ENCODE peak calls at places on chromosomes 2 and 18, in nine cellular contexts. One of them, this sample, is unnamed.

GRCh38 chr2:33395660-33396249 is 80.7 kb upstream of the RASGRP3 start:
- DNase-seq in stimulated activated CD4-positive, alpha-beta T cell treated with anti-CD3 and anti-CD28 coated beads, Interleukin-1b, Interleukin-23, amount 100 ng/mL, for 24 hours: peak
- DNase-seq in T-helper 1 cell: peak
- DNase-seq in cardiac fibroblast: peak
- DNase-seq in mesenteric fat pad: no peak
- DNase-seq in GM10248: peak
- DNase-seq in left ventricle myocardium inferior: no peak
- DNase-seq in AG10803: peak
- DNase-seq in NCI-H146: peak
- DNase-seq in this sample: peak

GRCh38 chr2:63050186-63050915 is at the start of gene OTX1:
- DNase-seq in T-helper 1 cell: no peak
- DNase-seq in stimulated activated CD4-positive, alpha-beta T cell treated with anti-CD3 and anti-CD28 coated beads, Interleukin-1b, Interleukin-23, amount 100 ng/mL, for 24 hours: peak
- DNase-seq in NCI-H146: peak
- DNase-seq in GM10248: peak
- DNase-seq in left ventricle myocardium inferior: no peak
- DNase-seq in mesenteric fat pad: no peak
- DNase-seq in AG10803: peak
- DNase-seq in cardiac fibroblast: peak
- DNase-seq in this sample: peak

GRCh38 chr2:234840336-234840735 is 111.5 kb upstream of the SH3BP4 start:
- DNase-seq in GM10248: no peak
- DNase-seq in stimulated activated CD4-positive, alpha-beta T cell treated with anti-CD3 and anti-CD28 coated beads, Interleukin-1b, Interleukin-23, amount 100 ng/mL, for 24 hours: no peak
- DNase-seq in T-helper 1 cell: no peak
- DNase-seq in cardiac fibroblast: peak
- DNase-seq in AG10803: peak
- DNase-seq in mesenteric fat pad: no peak
- DNase-seq in left ventricle myocardium inferior: no peak
- DNase-seq in NCI-H146: no peak
- DNase-seq in this sample: peak

GRCh38 chr2:231317579-231317978 is 77.9 kb upstream of the B3GNT7 start:
- DNase-seq in left ventricle myocardium inferior: no peak
- DNase-seq in mesenteric fat pad: no peak
- DNase-seq in stimulated activated CD4-positive, alpha-beta T cell treated with anti-CD3 and anti-CD28 coated beads, Interleukin-1b, Interleukin-23, amount 100 ng/mL, for 24 hours: no peak
- DNase-seq in AG10803: no peak
- DNase-seq in cardiac fibroblast: no peak
- DNase-seq in GM10248: no peak
- DNase-seq in NCI-H146: no peak
- DNase-seq in T-helper 1 cell: no peak
- DNase-seq in this sample: no peak

GRCh38 chr2:164593541-164593940 is 27.7 kb downstream of the GRB14 start:
- DNase-seq in T-helper 1 cell: no peak
- DNase-seq in GM10248: no peak
- DNase-seq in AG10803: no peak
- DNase-seq in stimulated activated CD4-positive, alpha-beta T cell treated with anti-CD3 and anti-CD28 coated beads, Interleukin-1b, Interleukin-23, amount 100 ng/mL, for 24 hours: no peak
- DNase-seq in left ventricle myocardium inferior: no peak
- DNase-seq in cardiac fibroblast: no peak
- DNase-seq in mesenteric fat pad: no peak
- DNase-seq in NCI-H146: no peak
- DNase-seq in this sample: no peak

GRCh38 chr2:142041996-142042395 is 88.8 kb downstream of the LRP1B start:
- DNase-seq in mesenteric fat pad: no peak
- DNase-seq in T-helper 1 cell: no peak
- DNase-seq in GM10248: no peak
- DNase-seq in stimulated activated CD4-positive, alpha-beta T cell treated with anti-CD3 and anti-CD28 coated beads, Interleukin-1b, Interleukin-23, amount 100 ng/mL, for 24 hours: no peak
- DNase-seq in AG10803: no peak
- DNase-seq in left ventricle myocardium inferior: no peak
- DNase-seq in NCI-H146: no peak
- DNase-seq in cardiac fibroblast: no peak
- DNase-seq in this sample: no peak

GRCh38 chr2:36549063-36549662 is 48.8 kb downstream of the FEZ2 start:
- DNase-seq in NCI-H146: no peak
- DNase-seq in mesenteric fat pad: no peak
- DNase-seq in left ventricle myocardium inferior: no peak
- DNase-seq in GM10248: no peak
- DNase-seq in cardiac fibroblast: peak
- DNase-seq in AG10803: no peak
- DNase-seq in stimulated activated CD4-positive, alpha-beta T cell treated with anti-CD3 and anti-CD28 coated beads, Interleukin-1b, Interleukin-23, amount 100 ng/mL, for 24 hours: no peak
- DNase-seq in T-helper 1 cell: no peak
- DNase-seq in this sample: no peak

GRCh38 chr2:40380721-40381120 is 71.2 kb downstream of the SLC8A1 start:
- DNase-seq in AG10803: no peak
- DNase-seq in GM10248: no peak
- DNase-seq in mesenteric fat pad: no peak
- DNase-seq in T-helper 1 cell: no peak
- DNase-seq in left ventricle myocardium inferior: no peak
- DNase-seq in cardiac fibroblast: no peak
- DNase-seq in stimulated activated CD4-positive, alpha-beta T cell treated with anti-CD3 and anti-CD28 coated beads, Interleukin-1b, Interleukin-23, amount 100 ng/mL, for 24 hours: no peak
- DNase-seq in NCI-H146: no peak
- DNase-seq in this sample: no peak

GRCh38 chr18:60347526-60348045 is 25.0 kb downstream of the MC4R start:
- DNase-seq in stimulated activated CD4-positive, alpha-beta T cell treated with anti-CD3 and anti-CD28 coated beads, Interleukin-1b, Interleukin-23, amount 100 ng/mL, for 24 hours: no peak
- DNase-seq in GM10248: no peak
- DNase-seq in cardiac fibroblast: no peak
- DNase-seq in mesenteric fat pad: no peak
- DNase-seq in NCI-H146: no peak
- DNase-seq in T-helper 1 cell: no peak
- DNase-seq in left ventricle myocardium inferior: no peak
- DNase-seq in AG10803: no peak
- DNase-seq in this sample: no peak

GRCh38 chr18:995641-996040 is 91.0 kb downstream of the ADCYAP1 start:
- DNase-seq in NCI-H146: no peak
- DNase-seq in cardiac fibroblast: peak
- DNase-seq in left ventricle myocardium inferior: no peak
- DNase-seq in GM10248: no peak
- DNase-seq in AG10803: peak
- DNase-seq in stimulated activated CD4-positive, alpha-beta T cell treated with anti-CD3 and anti-CD28 coated beads, Interleukin-1b, Interleukin-23, amount 100 ng/mL, for 24 hours: no peak
- DNase-seq in T-helper 1 cell: no peak
- DNase-seq in mesenteric fat pad: no peak
- DNase-seq in this sample: no peak

GRCh38 chr18:55406374-55407045 is 181.5 kb downstream of the TCF4 start:
- DNase-seq in NCI-H146: peak
- DNase-seq in GM10248: no peak
- DNase-seq in stimulated activated CD4-positive, alpha-beta T cell treated with anti-CD3 and anti-CD28 coated beads, Interleukin-1b, Interleukin-23, amount 100 ng/mL, for 24 hours: no peak
- DNase-seq in mesenteric fat pad: no peak
- DNase-seq in left ventricle myocardium inferior: no peak
- DNase-seq in T-helper 1 cell: no peak
- DNase-seq in AG10803: no peak
- DNase-seq in cardiac fibroblast: no peak
- DNase-seq in this sample: no peak

GRCh38 chr2:26222976-26223375 is 21.5 kb downstream of the HADHA start:
- DNase-seq in T-helper 1 cell: no peak
- DNase-seq in GM10248: no peak
- DNase-seq in mesenteric fat pad: no peak
- DNase-seq in left ventricle myocardium inferior: no peak
- DNase-seq in cardiac fibroblast: no peak
- DNase-seq in AG10803: no peak
- DNase-seq in stimulated activated CD4-positive, alpha-beta T cell treated with anti-CD3 and anti-CD28 coated beads, Interleukin-1b, Interleukin-23, amount 100 ng/mL, for 24 hours: no peak
- DNase-seq in NCI-H146: no peak
- DNase-seq in this sample: no peak

GRCh38 chr2:26573241-26573925 is 67.8 kb downstream of the CIB4 start:
- DNase-seq in left ventricle myocardium inferior: no peak
- DNase-seq in stimulated activated CD4-positive, alpha-beta T cell treated with anti-CD3 and anti-CD28 coated beads, Interleukin-1b, Interleukin-23, amount 100 ng/mL, for 24 hours: no peak
- DNase-seq in NCI-H146: no peak
- DNase-seq in cardiac fibroblast: no peak
- DNase-seq in T-helper 1 cell: no peak
- DNase-seq in mesenteric fat pad: peak
- DNase-seq in AG10803: no peak
- DNase-seq in GM10248: no peak
- DNase-seq in this sample: no peak

GRCh38 chr2:120912101-120912985 is 176.7 kb downstream of the GLI2 start:
- DNase-seq in left ventricle myocardium inferior: peak
- DNase-seq in GM10248: no peak
- DNase-seq in stimulated activated CD4-positive, alpha-beta T cell treated with anti-CD3 and anti-CD28 coated beads, Interleukin-1b, Interleukin-23, amount 100 ng/mL, for 24 hours: no peak
- DNase-seq in cardiac fibroblast: peak
- DNase-seq in T-helper 1 cell: no peak
- DNase-seq in NCI-H146: no peak
- DNase-seq in mesenteric fat pad: no peak
- DNase-seq in AG10803: peak
- DNase-seq in this sample: peak

GRCh38 chr2:1627628-1628371 is 116.5 kb downstream of the PXDN start:
- DNase-seq in T-helper 1 cell: no peak
- DNase-seq in GM10248: no peak
- DNase-seq in stimulated activated CD4-positive, alpha-beta T cell treated with anti-CD3 and anti-CD28 coated beads, Interleukin-1b, Interleukin-23, amount 100 ng/mL, for 24 hours: no peak
- DNase-seq in mesenteric fat pad: peak
- DNase-seq in left ventricle myocardium inferior: no peak
- DNase-seq in cardiac fibroblast: no peak
- DNase-seq in NCI-H146: no peak
- DNase-seq in AG10803: peak
- DNase-seq in this sample: no peak

GRCh38 chr18:8288447-8289213 is 320.6 kb upstream of the RAB12 start:
- DNase-seq in AG10803: no peak
- DNase-seq in cardiac fibroblast: no peak
- DNase-seq in T-helper 1 cell: no peak
- DNase-seq in GM10248: no peak
- DNase-seq in stimulated activated CD4-positive, alpha-beta T cell treated with anti-CD3 and anti-CD28 coated beads, Interleukin-1b, Interleukin-23, amount 100 ng/mL, for 24 hours: no peak
- DNase-seq in left ventricle myocardium inferior: no peak
- DNase-seq in NCI-H146: no peak
- DNase-seq in mesenteric fat pad: no peak
- DNase-seq in this sample: no peak

GRCh38 chr2:29323301-29323700 is 208.1 kb downstream of the CLIP4 start:
- DNase-seq in left ventricle myocardium inferior: no peak
- DNase-seq in mesenteric fat pad: no peak
- DNase-seq in stimulated activated CD4-positive, alpha-beta T cell treated with anti-CD3 and anti-CD28 coated beads, Interleukin-1b, Interleukin-23, amount 100 ng/mL, for 24 hours: no peak
- DNase-seq in T-helper 1 cell: no peak
- DNase-seq in NCI-H146: no peak
- DNase-seq in AG10803: peak
- DNase-seq in cardiac fibroblast: peak
- DNase-seq in GM10248: no peak
- DNase-seq in this sample: no peak

GRCh38 chr2:8932702-8933101 is 70.8 kb downstream of the MBOAT2 start:
- DNase-seq in left ventricle myocardium inferior: no peak
- DNase-seq in mesenteric fat pad: no peak
- DNase-seq in cardiac fibroblast: no peak
- DNase-seq in NCI-H146: no peak
- DNase-seq in GM10248: no peak
- DNase-seq in T-helper 1 cell: no peak
- DNase-seq in AG10803: no peak
- DNase-seq in stimulated activated CD4-positive, alpha-beta T cell treated with anti-CD3 and anti-CD28 coated beads, Interleukin-1b, Interleukin-23, amount 100 ng/mL, for 24 hours: no peak
- DNase-seq in this sample: no peak

GRCh38 chr2:36707050-36707449 is 10.5 kb downstream of the VIT start:
- DNase-seq in mesenteric fat pad: no peak
- DNase-seq in NCI-H146: no peak
- DNase-seq in left ventricle myocardium inferior: no peak
- DNase-seq in GM10248: no peak
- DNase-seq in AG10803: peak
- DNase-seq in stimulated activated CD4-positive, alpha-beta T cell treated with anti-CD3 and anti-CD28 coated beads, Interleukin-1b, Interleukin-23, amount 100 ng/mL, for 24 hours: no peak
- DNase-seq in T-helper 1 cell: no peak
- DNase-seq in cardiac fibroblast: peak
- DNase-seq in this sample: peak

GRCh38 chr2:191150451-191151314 is at the start of gene STAT4:
- DNase-seq in left ventricle myocardium inferior: no peak
- DNase-seq in cardiac fibroblast: peak
- DNase-seq in mesenteric fat pad: no peak
- DNase-seq in GM10248: peak
- DNase-seq in T-helper 1 cell: peak
- DNase-seq in NCI-H146: peak
- DNase-seq in stimulated activated CD4-positive, alpha-beta T cell treated with anti-CD3 and anti-CD28 coated beads, Interleukin-1b, Interleukin-23, amount 100 ng/mL, for 24 hours: peak
- DNase-seq in AG10803: no peak
- DNase-seq in this sample: peak

GRCh38 chr2:85878719-85879390 is 9.9 kb downstream of the ST3GAL5 start:
- DNase-seq in left ventricle myocardium inferior: no peak
- DNase-seq in cardiac fibroblast: peak
- DNase-seq in mesenteric fat pad: no peak
- DNase-seq in AG10803: no peak
- DNase-seq in stimulated activated CD4-positive, alpha-beta T cell treated with anti-CD3 and anti-CD28 coated beads, Interleukin-1b, Interleukin-23, amount 100 ng/mL, for 24 hours: no peak
- DNase-seq in T-helper 1 cell: no peak
- DNase-seq in NCI-H146: no peak
- DNase-seq in GM10248: no peak
- DNase-seq in this sample: no peak

GRCh38 chr18:526681-527080 is 26.2 kb upstream of the COLEC12 start:
- DNase-seq in AG10803: no peak
- DNase-seq in T-helper 1 cell: no peak
- DNase-seq in cardiac fibroblast: no peak
- DNase-seq in left ventricle myocardium inferior: no peak
- DNase-seq in stimulated activated CD4-positive, alpha-beta T cell treated with anti-CD3 and anti-CD28 coated beads, Interleukin-1b, Interleukin-23, amount 100 ng/mL, for 24 hours: no peak
- DNase-seq in mesenteric fat pad: no peak
- DNase-seq in GM10248: no peak
- DNase-seq in NCI-H146: no peak
- DNase-seq in this sample: no peak

GRCh38 chr2:9021563-9022211 is 18.2 kb upstream of the MBOAT2 start:
- DNase-seq in AG10803: peak
- DNase-seq in NCI-H146: no peak
- DNase-seq in left ventricle myocardium inferior: no peak
- DNase-seq in T-helper 1 cell: no peak
- DNase-seq in cardiac fibroblast: no peak
- DNase-seq in GM10248: no peak
- DNase-seq in stimulated activated CD4-positive, alpha-beta T cell treated with anti-CD3 and anti-CD28 coated beads, Interleukin-1b, Interleukin-23, amount 100 ng/mL, for 24 hours: no peak
- DNase-seq in mesenteric fat pad: no peak
- DNase-seq in this sample: peak

GRCh38 chr2:202149155-202149762 is 76.2 kb downstream of the KIAA2012 start:
- DNase-seq in cardiac fibroblast: peak
- DNase-seq in AG10803: peak
- DNase-seq in T-helper 1 cell: no peak
- DNase-seq in stimulated activated CD4-positive, alpha-beta T cell treated with anti-CD3 and anti-CD28 coated beads, Interleukin-1b, Interleukin-23, amount 100 ng/mL, for 24 hours: no peak
- DNase-seq in GM10248: no peak
- DNase-seq in mesenteric fat pad: no peak
- DNase-seq in left ventricle myocardium inferior: peak
- DNase-seq in NCI-H146: no peak
- DNase-seq in this sample: peak

GRCh38 chr2:109346601-109347228 is 217.7 kb downstream of the SH3RF3 start:
- DNase-seq in T-helper 1 cell: no peak
- DNase-seq in mesenteric fat pad: no peak
- DNase-seq in NCI-H146: no peak
- DNase-seq in GM10248: no peak
- DNase-seq in AG10803: no peak
- DNase-seq in left ventricle myocardium inferior: no peak
- DNase-seq in stimulated activated CD4-positive, alpha-beta T cell treated with anti-CD3 and anti-CD28 coated beads, Interleukin-1b, Interleukin-23, amount 100 ng/mL, for 24 hours: no peak
- DNase-seq in cardiac fibroblast: no peak
- DNase-seq in this sample: peak

GRCh38 chr2:69917854-69918253 is 2.9 kb downstream of the MXD1 start:
- DNase-seq in cardiac fibroblast: peak
- DNase-seq in mesenteric fat pad: no peak
- DNase-seq in stimulated activated CD4-positive, alpha-beta T cell treated with anti-CD3 and anti-CD28 coated beads, Interleukin-1b, Interleukin-23, amount 100 ng/mL, for 24 hours: no peak
- DNase-seq in T-helper 1 cell: no peak
- DNase-seq in NCI-H146: no peak
- DNase-seq in GM10248: no peak
- DNase-seq in AG10803: peak
- DNase-seq in left ventricle myocardium inferior: no peak
- DNase-seq in this sample: peak

GRCh38 chr2:88350641-88351601 is 101.6 kb downstream of the FOXI3 start:
- DNase-seq in GM10248: peak
- DNase-seq in cardiac fibroblast: peak
- DNase-seq in NCI-H146: no peak
- DNase-seq in stimulated activated CD4-positive, alpha-beta T cell treated with anti-CD3 and anti-CD28 coated beads, Interleukin-1b, Interleukin-23, amount 100 ng/mL, for 24 hours: peak
- DNase-seq in mesenteric fat pad: no peak
- DNase-seq in left ventricle myocardium inferior: peak
- DNase-seq in T-helper 1 cell: peak
- DNase-seq in AG10803: peak
- DNase-seq in this sample: no peak

GRCh38 chr2:241803387-241804325 is 5.3 kb upstream of the NEU4 start:
- DNase-seq in stimulated activated CD4-positive, alpha-beta T cell treated with anti-CD3 and anti-CD28 coated beads, Interleukin-1b, Interleukin-23, amount 100 ng/mL, for 24 hours: peak
- DNase-seq in GM10248: peak
- DNase-seq in mesenteric fat pad: peak
- DNase-seq in T-helper 1 cell: peak
- DNase-seq in cardiac fibroblast: peak
- DNase-seq in NCI-H146: peak
- DNase-seq in AG10803: peak
- DNase-seq in left ventricle myocardium inferior: peak
- DNase-seq in this sample: peak

GRCh38 chr2:172102159-172102857 is 392 bp downstream of the DLX2 start:
- DNase-seq in mesenteric fat pad: no peak
- DNase-seq in AG10803: peak
- DNase-seq in cardiac fibroblast: peak
- DNase-seq in NCI-H146: peak
- DNase-seq in left ventricle myocardium inferior: no peak
- DNase-seq in GM10248: peak
- DNase-seq in stimulated activated CD4-positive, alpha-beta T cell treated with anti-CD3 and anti-CD28 coated beads, Interleukin-1b, Interleukin-23, amount 100 ng/mL, for 24 hours: no peak
- DNase-seq in T-helper 1 cell: no peak
- DNase-seq in this sample: peak

GRCh38 chr2:159797468-159798375 is at the start of gene CD302:
- DNase-seq in GM10248: peak
- DNase-seq in left ventricle myocardium inferior: peak
- DNase-seq in stimulated activated CD4-positive, alpha-beta T cell treated with anti-CD3 and anti-CD28 coated beads, Interleukin-1b, Interleukin-23, amount 100 ng/mL, for 24 hours: peak
- DNase-seq in cardiac fibroblast: peak
- DNase-seq in NCI-H146: peak
- DNase-seq in AG10803: peak
- DNase-seq in mesenteric fat pad: peak
- DNase-seq in T-helper 1 cell: peak
- DNase-seq in this sample: peak

This sample was measured in fibroblast of gingiva.